ENCODE peak calls at places on chromosomes 6 and 20, in eight cellular contexts. K is HepG2, X is A549, U is HCT116, E is H1, P is endothelial cell of umbilical vein, G is K562, V is GM12878. M is an unnamed sample.

GRCh38 chr6:25014806-25015560 is 79.2 kb upstream of the RIPOR2 start:
- DNase-seq in V (no peak), E (no peak), K (no peak), P (peak), G (no peak), X (no peak), U (no peak), M (no peak)

GRCh38 chr6:27451660-27452390 is 21.1 kb downstream of the ZNF184 start:
- DNase-seq in G (no peak), X (no peak), P (no peak), V (no peak), K (no peak), U (no peak), E (no peak), M (no peak)

GRCh38 chr6:20791074-20791473 is 256.8 kb downstream of the CDKAL1 start:
- DNase-seq in K (no peak), U (no peak), E (no peak), V (peak), X (no peak), P (no peak), G (no peak), M (no peak)

GRCh38 chr6:26304213-26305096 is 60.5 kb upstream of the BTN3A2 start:
- DNase-seq in K (no peak), X (no peak), E (no peak), V (no peak), P (no peak), U (peak), G (no peak), M (peak)

GRCh38 chr6:38367231-38367630 is 272.5 kb downstream of the BTBD9 start:
- DNase-seq in G (no peak), U (no peak), V (no peak), X (no peak), K (no peak), P (no peak), E (no peak), M (no peak)

GRCh38 chr20:21981179-21981578 is 275.7 kb downstream of the PAX1 start:
- DNase-seq in U (no peak), V (no peak), P (no peak), G (no peak), X (no peak), E (no peak), K (no peak), M (no peak)

GRCh38 chr20:63708301-63709148 is 686 bp downstream of the ZGPAT start:
- DNase-seq in P (no peak), E (no peak), X (no peak), U (no peak), G (no peak), V (no peak), K (no peak), M (peak)

GRCh38 chr20:50632701-50633100 is 58.6 kb downstream of the RIPOR3 start:
- DNase-seq in K (no peak), G (no peak), V (no peak), E (no peak), U (no peak), X (no peak), P (no peak), M (no peak)

GRCh38 chr6:136719280-136720044 is 72.8 kb downstream of the MAP3K5 start:
- DNase-seq in V (peak), K (no peak), G (no peak), E (no peak), X (no peak), U (no peak), P (no peak), M (no peak)

GRCh38 chr6:29426654-29427053 is 11.9 kb downstream of the OR12D1 start:
- DNase-seq in X (no peak), E (no peak), U (no peak), P (no peak), V (no peak), G (no peak), K (peak), M (peak)

GRCh38 chr6:143805832-143806281 is 37.3 kb upstream of the LTV1 start:
- DNase-seq in U (no peak), X (no peak), P (no peak), V (no peak), G (no peak), E (no peak), K (no peak), M (no peak)

GRCh38 chr20:2338702-2339101 is 42.0 kb upstream of the TGM6 start:
- DNase-seq in G (no peak), K (no peak), P (no peak), U (no peak), V (no peak), E (no peak), X (no peak), M (no peak)

GRCh38 chr6:42967228-42967627 is 6.7 kb downstream of the GNMT start:
- DNase-seq in X (no peak), V (no peak), U (no peak), G (no peak), P (no peak), E (no peak), K (no peak), M (no peak)

GRCh38 chr6:22471369-22471690 is 98.0 kb upstream of the HDGFL1 start:
- DNase-seq in E (no peak), G (no peak), X (no peak), V (no peak), K (no peak), P (no peak), U (no peak), M (no peak)

GRCh38 chr6:97047473-97048201 is 123.1 kb downstream of the KLHL32 start:
- DNase-seq in K (no peak), P (no peak), V (no peak), U (no peak), G (no peak), X (no peak), E (no peak), M (no peak)

GRCh38 chr6:163897669-163898068 is 483.2 kb downstream of the QKI start:
- DNase-seq in V (no peak), G (no peak), P (no peak), X (no peak), K (no peak), U (no peak), E (no peak), M (peak)

GRCh38 chr6:165263-165662 is 127.0 kb upstream of the DUSP22 start:
- DNase-seq in P (no peak), G (no peak), K (no peak), X (no peak), U (no peak), V (no peak), E (no peak), M (no peak)

GRCh38 chr6:142300758-142301251 is 1.0 kb upstream of the ADGRG6 start:
- DNase-seq in V (no peak), E (no peak), P (peak), U (peak), X (peak), K (peak), G (no peak), M (no peak)

GRCh38 chr6:56766806-56767178 is 124.1 kb upstream of the DST start:
- DNase-seq in U (no peak), K (no peak), X (no peak), P (peak), E (no peak), G (no peak), V (peak), M (no peak)

GRCh38 chr6:12440981-12441380 is 150.8 kb downstream of the EDN1 start:
- DNase-seq in V (no peak), K (no peak), G (peak), P (peak), E (no peak), U (no peak), X (no peak), M (peak)

GRCh38 chr6:157761331-157761921 is 61.6 kb upstream of the SNX9 start:
- DNase-seq in E (no peak), K (no peak), X (no peak), G (no peak), P (no peak), U (no peak), V (peak), M (peak)

GRCh38 chr6:1190361-1190760 is 121.5 kb upstream of the FOXQ1 start:
- DNase-seq in E (peak), G (no peak), K (peak), P (peak), V (no peak), X (peak), U (no peak), M (no peak)

GRCh38 chr20:30286157-30286556 is 971.3 kb upstream of the DEFB115 start:
- DNase-seq in E (peak), U (no peak), G (peak), X (no peak), V (no peak), P (no peak), K (peak), M (no peak)

GRCh38 chr6:50994026-50994720 is 175.5 kb downstream of the TFAP2B start:
- DNase-seq in X (no peak), P (no peak), U (no peak), V (no peak), K (no peak), E (no peak), G (no peak), M (no peak)

GRCh38 chr6:91659881-91660280 is 1073.0 kb upstream of the MAP3K7 start:
- DNase-seq in K (no peak), U (no peak), X (no peak), G (no peak), V (no peak), E (no peak), P (no peak), M (no peak)

GRCh38 chr6:16165641-16166040 is 36.8 kb downstream of the MYLIP start:
- DNase-seq in G (no peak), X (no peak), K (no peak), E (no peak), V (no peak), P (no peak), U (no peak), M (no peak)

GRCh38 chr6:56803594-56803993 is 151.3 kb upstream of the BEND6 start:
- DNase-seq in E (no peak), G (no peak), K (no peak), P (no peak), V (no peak), U (no peak), X (no peak), M (no peak)

GRCh38 chr20:22810626-22811559 is 224.2 kb upstream of the SSTR4 start:
- DNase-seq in U (no peak), K (no peak), G (no peak), X (no peak), P (no peak), V (no peak), E (no peak), M (no peak)

GRCh38 chr6:159008656-159009288 is 8.8 kb upstream of the RSPH3 start:
- DNase-seq in G (no peak), X (peak), U (no peak), E (no peak), V (no peak), K (peak), P (peak), M (peak)

GRCh38 chr6:159929819-159930218 is 39.0 kb downstream of the MAS1 start:
- DNase-seq in K (no peak), E (no peak), V (peak), X (no peak), P (peak), G (no peak), U (no peak), M (no peak)

GRCh38 chr6:53044071-53044470 is 21.1 kb upstream of the FBXO9 start:
- DNase-seq in K (no peak), U (no peak), P (no peak), E (no peak), V (no peak), G (no peak), X (no peak), M (no peak)

GRCh38 chr20:1888796-1889463 is 6.3 kb upstream of the SIRPA start:
- DNase-seq in V (no peak), U (no peak), E (no peak), K (peak), G (no peak), P (no peak), X (no peak), M (peak)

GRCh38 chr20:2752631-2753455 is 47.6 kb downstream of the CPXM1 start:
- DNase-seq in U (peak), E (peak), G (peak), V (no peak), P (peak), K (peak), X (peak), M (peak)

GRCh38 chr6:136703331-136703846 is 88.9 kb downstream of the MAP3K5 start:
- DNase-seq in E (no peak), U (no peak), P (peak), X (no peak), V (no peak), K (no peak), G (no peak), M (no peak)

GRCh38 chr20:49233226-49233625 is 14.0 kb downstream of the DDX27 start:
- DNase-seq in U (no peak), G (no peak), E (no peak), X (no peak), V (no peak), P (no peak), K (no peak), M (no peak)

GRCh38 chr6:89208551-89208950 is 8.6 kb downstream of the GABRR1 start:
- DNase-seq in P (no peak), V (no peak), X (no peak), E (no peak), G (no peak), U (no peak), K (no peak), M (no peak)

GRCh38 chr6:148358196-148358785 is 15.7 kb downstream of the SASH1 start:
- DNase-seq in V (no peak), G (no peak), U (no peak), P (no peak), X (no peak), E (no peak), K (no peak), M (peak)
- TF ChIP-seq MAX in V (no peak), G (no peak), U (no peak), P (no peak), X (no peak), E (no peak), K (no peak), M (no peak)

GRCh38 chr6:33273924-33274902 is 2.3 kb downstream of the RPS18 start:
- DNase-seq in U (no peak), X (no peak), E (no peak), G (no peak), P (no peak), K (no peak), V (no peak), M (no peak)
- TF ChIP-seq POLR2A in U (no peak), X (no peak), E (peak), G (peak), P (no peak), K (peak), V (peak), M (no peak)

GRCh38 chr20:36116813-36117441 is 37.6 kb upstream of the EPB41L1 start:
- DNase-seq in P (no peak), G (no peak), K (no peak), X (no peak), U (no peak), E (no peak), V (no peak), M (peak)
- TF ChIP-seq MAX in P (no peak), G (no peak), K (no peak), X (no peak), U (no peak), E (no peak), V (no peak), M (no peak)

GRCh38 chr6:6256881-6257280 is 63.6 kb downstream of the F13A1 start:
- DNase-seq in P (no peak), V (no peak), U (no peak), K (no peak), G (no peak), E (no peak), X (no peak), M (no peak)
- TF ChIP-seq POLR2A in P (no peak), V (no peak), U (no peak), K (no peak), G (no peak), E (no peak), X (no peak), M (no peak)

DNA sequence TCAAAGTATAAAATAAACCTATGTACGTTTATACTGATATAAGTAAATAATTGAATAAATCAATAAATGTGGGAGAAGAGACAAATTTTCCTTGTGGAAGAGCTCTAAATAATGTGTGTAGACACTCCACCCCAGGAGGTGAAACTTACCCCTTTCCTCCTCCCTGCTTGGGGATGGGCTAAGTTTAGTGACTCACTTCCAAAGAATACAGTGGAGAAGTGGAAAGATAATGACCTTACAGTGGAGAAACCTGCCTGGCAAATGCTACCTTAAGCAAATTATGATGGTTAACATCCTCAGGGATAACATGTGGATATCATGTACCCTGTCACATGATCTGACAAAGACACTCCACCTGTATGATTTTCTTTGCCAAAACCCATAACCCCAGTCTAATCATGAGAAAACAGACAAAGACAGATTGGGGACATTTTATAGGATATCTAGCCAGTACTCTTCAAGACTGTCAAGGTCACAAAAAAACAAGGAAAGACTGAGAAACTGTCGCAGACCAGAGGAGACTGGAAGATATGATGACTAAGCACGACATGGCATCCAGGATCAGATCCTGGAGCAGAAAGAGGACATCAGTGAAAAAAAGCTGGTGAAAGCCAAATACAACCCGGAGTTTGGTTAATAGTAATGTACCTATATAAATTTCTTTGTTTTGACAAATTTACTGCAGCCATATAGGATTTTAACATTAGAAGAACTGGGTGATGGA is 195.5 kb upstream of the PRDM1 start:
- DNase-seq in X (no peak), E (no peak), V (no peak), U (no peak), K (no peak), G (no peak), P (no peak), M (no peak)
- TF ChIP-seq MAX in X (no peak), E (no peak), V (no peak), U (no peak), K (no peak), G (no peak), P (no peak), M (no peak)

GRCh38 chr6:36873612-36874011 is 991 bp downstream of the PPIL1 start:
- DNase-seq in U (no peak), P (no peak), E (no peak), V (no peak), K (peak), X (peak), G (no peak), M (peak)

GRCh38 chr6:36874016-36874442 is 574 bp downstream of the PPIL1 start:
- DNase-seq in U (no peak), E (no peak), P (no peak), G (no peak), K (no peak), X (peak), V (no peak), M (peak)

GRCh38 chr6:36873115-36873514 is 1.5 kb downstream of the PPIL1 start:
- DNase-seq in X (no peak), P (no peak), V (no peak), E (no peak), K (no peak), G (no peak), U (no peak), M (no peak)

GRCh38 chr6:36875250-36875633 is 639 bp upstream of the PPIL1 start:
- DNase-seq in E (no peak), V (no peak), G (no peak), K (no peak), X (no peak), P (no peak), U (no peak), M (no peak)

GRCh38 chr6:36874443-36875249 is at the start of gene PPIL1:
- DNase-seq in E (no peak), G (peak), U (peak), V (peak), X (peak), P (peak), K (peak), M (peak)
- TF ChIP-seq POLR2A in E (peak), G (peak), U (peak), V (peak), X (peak), P (peak), K (peak), M (peak)